ENCODE peak calls at places on chromosome 9, in five cellular contexts. Z is HCT116, L is H1, N is K562, K is HepG2. C is an unnamed sample.

GRCh38 chr9:85640425-85640824 is 101.3 kb downstream of the AGTPBP1 start:
- DNase-seq in Z (no peak), L (no peak), N (no peak), K (no peak), C (no peak)

GRCh38 chr9:78986446-78986845 is 585.3 kb upstream of the TLE4 start:
- DNase-seq in Z (no peak), L (no peak), N (no peak), K (no peak), C (no peak)

GRCh38 chr9:80320916-80321315 is 749.2 kb downstream of the TLE4 start:
- DNase-seq in Z (no peak), L (no peak), N (no peak), K (no peak), C (no peak)

GRCh38 chr9:128159073-128159783 is 837 bp upstream of the BBLN start:
- DNase-seq in Z (peak), L (no peak), N (peak), K (peak), C (peak)

GRCh38 chr9:3585616-3586015 is 59.8 kb upstream of the RFX3 start:
- DNase-seq in Z (no peak), L (no peak), N (no peak), K (no peak), C (no peak)

GRCh38 chr9:130443840-130444492 is 795 bp upstream of the ASS1 start:
- DNase-seq in Z (no peak), L (no peak), N (no peak), K (no peak), C (no peak)

GRCh38 chr9:87713278-87713989 is 12.5 kb upstream of the CTSL start:
- DNase-seq in Z (peak), L (no peak), N (peak), K (peak), C (no peak)

GRCh38 chr9:98795295-98795955 is 930 bp downstream of the ANKS6 start:
- DNase-seq in Z (no peak), L (peak), N (no peak), K (no peak), C (no peak)

GRCh38 chr9:71681708-71682268 is 86.5 kb downstream of the CEMIP2 start:
- DNase-seq in Z (peak), L (no peak), N (peak), K (no peak), C (no peak)

GRCh38 chr9:84811726-84812074 is 142.2 kb downstream of the NTRK2 start:
- DNase-seq in Z (no peak), L (no peak), N (no peak), K (no peak), C (no peak)

GRCh38 chr9:137460363-137461315 is 1.5 kb upstream of the NSMF start:
- DNase-seq in Z (no peak), L (no peak), N (no peak), K (no peak), C (no peak)

GRCh38 chr9:137311971-137312851 is 10.1 kb upstream of the NRARP start:
- DNase-seq in Z (no peak), L (no peak), N (no peak), K (no peak), C (no peak)

GRCh38 chr9:83649080-83649479 is 26.1 kb downstream of the IDNK start:
- DNase-seq in Z (peak), L (peak), N (peak), K (peak), C (no peak)

GRCh38 chr9:126128494-126129142 is 198.0 kb upstream of the MVB12B start:
- DNase-seq in Z (no peak), L (peak), N (no peak), K (no peak), C (no peak)

GRCh38 chr9:112341741-112342140 is 8.3 kb upstream of the PTBP3 start:
- DNase-seq in Z (no peak), L (no peak), N (no peak), K (peak), C (no peak)

GRCh38 chr9:98540476-98540875 is 168.3 kb downstream of the GABBR2 start:
- DNase-seq in Z (no peak), L (no peak), N (no peak), K (no peak), C (no peak)

GRCh38 chr9:17462869-17463464 is 115.9 kb upstream of the SH3GL2 start:
- DNase-seq in Z (no peak), L (no peak), N (peak), K (peak), C (no peak)

GRCh38 chr9:673264-673965 is 168.1 kb upstream of the DMRT1 start:
- DNase-seq in Z (no peak), L (no peak), N (no peak), K (peak), C (no peak)

DNA sequence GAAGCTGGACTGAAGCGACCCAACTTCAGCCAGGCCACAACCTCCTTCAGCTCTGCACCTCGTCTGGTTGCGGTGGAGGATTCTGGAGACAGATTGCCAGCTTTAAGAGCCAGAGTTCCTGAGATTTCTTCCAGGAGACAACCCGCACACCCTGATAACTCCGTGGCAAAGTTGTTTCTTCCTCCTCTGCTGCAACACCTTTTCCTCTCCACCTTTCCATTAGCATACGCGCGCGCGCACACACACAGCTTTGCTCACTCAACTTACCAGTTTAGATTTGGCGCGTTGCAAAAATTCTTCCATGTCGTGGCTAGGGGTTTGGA is 292 bp downstream of the PRUNE2 start:
- DNase-seq in Z (no peak), L (no peak), N (no peak), K (no peak), C (no peak)
- H3K4me3 ChIP-seq in Z (no peak), L (peak), N (no peak), K (no peak), C (no peak)

GRCh38 chr9:129182625-129183494 is 4.8 kb upstream of the IER5L start:
- DNase-seq in Z (no peak), L (peak), N (peak), K (peak), C (no peak)

GRCh38 chr9:129184743-129185142 is 6.7 kb upstream of the IER5L start:
- DNase-seq in Z (no peak), L (no peak), N (no peak), K (no peak), C (no peak)

GRCh38 chr9:129182122-129182521 is 4.1 kb upstream of the IER5L start:
- DNase-seq in Z (no peak), L (no peak), N (no peak), K (no peak), C (no peak)

GRCh38 chr9:129185402-129185801 is 7.3 kb upstream of the IER5L start:
- DNase-seq in Z (no peak), L (no peak), N (no peak), K (no peak), C (no peak)

DNA sequence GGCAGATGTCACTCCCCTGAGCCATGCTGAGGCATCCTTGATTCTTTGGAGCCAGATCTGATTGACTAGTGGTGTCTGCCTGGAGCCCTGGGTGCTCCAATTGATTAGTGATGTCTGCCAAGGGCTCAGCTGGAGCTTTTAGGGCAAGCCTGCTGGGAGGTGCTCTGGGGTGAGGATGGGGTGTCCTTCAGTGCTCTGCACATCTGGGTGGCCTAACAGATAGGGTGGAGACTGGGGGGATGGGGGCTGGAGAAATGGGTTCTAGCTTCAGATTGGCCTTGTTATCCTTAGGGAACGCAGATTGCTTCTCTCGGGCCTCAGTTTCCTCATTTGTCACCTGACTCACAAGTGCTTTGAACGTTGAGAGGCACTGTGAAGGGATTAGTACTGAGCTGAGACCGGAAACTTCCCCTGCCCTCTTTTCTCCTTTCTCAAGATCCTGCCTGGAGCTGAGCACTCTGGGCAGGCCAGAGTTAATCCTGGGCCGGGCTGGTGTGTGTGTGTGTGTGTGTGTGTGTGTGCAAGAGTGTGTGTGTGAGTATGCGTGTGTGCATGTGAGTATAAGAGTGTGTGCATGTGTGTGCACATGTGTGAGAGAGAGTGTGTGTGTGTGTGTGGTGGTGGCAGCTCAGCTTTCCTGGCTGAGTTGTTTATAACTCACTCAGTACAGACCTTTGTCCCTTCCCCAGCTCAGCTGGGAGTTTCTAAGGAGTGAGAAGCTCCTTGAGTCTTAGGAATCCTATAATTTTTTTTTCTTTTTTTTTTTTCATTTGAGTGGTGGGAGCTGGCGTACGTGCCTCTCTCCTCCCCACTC is 5.6 kb upstream of the IER5L start:
- DNase-seq in Z (no peak), L (no peak), N (no peak), K (no peak), C (no peak)
- TF ChIP-seq SRF in Z (no peak), L (peak), N (no peak), K (no peak), C (no peak)

GRCh38 chr9:93945400-93946337 is 9.5 kb downstream of the BARX1 start:
- DNase-seq in Z (no peak), L (no peak), N (no peak), K (no peak), C (no peak)
- H3K4me3 ChIP-seq in Z (no peak), L (peak), N (no peak), K (peak), C (no peak)

GRCh38 chr9:133691191-133691590 is 47.0 kb downstream of the SARDH start:
- DNase-seq in Z (no peak), L (no peak), N (no peak), K (no peak), C (no peak)
- TF ChIP-seq SRF in Z (no peak), L (no peak), N (no peak), K (no peak), C (no peak)

DNA sequence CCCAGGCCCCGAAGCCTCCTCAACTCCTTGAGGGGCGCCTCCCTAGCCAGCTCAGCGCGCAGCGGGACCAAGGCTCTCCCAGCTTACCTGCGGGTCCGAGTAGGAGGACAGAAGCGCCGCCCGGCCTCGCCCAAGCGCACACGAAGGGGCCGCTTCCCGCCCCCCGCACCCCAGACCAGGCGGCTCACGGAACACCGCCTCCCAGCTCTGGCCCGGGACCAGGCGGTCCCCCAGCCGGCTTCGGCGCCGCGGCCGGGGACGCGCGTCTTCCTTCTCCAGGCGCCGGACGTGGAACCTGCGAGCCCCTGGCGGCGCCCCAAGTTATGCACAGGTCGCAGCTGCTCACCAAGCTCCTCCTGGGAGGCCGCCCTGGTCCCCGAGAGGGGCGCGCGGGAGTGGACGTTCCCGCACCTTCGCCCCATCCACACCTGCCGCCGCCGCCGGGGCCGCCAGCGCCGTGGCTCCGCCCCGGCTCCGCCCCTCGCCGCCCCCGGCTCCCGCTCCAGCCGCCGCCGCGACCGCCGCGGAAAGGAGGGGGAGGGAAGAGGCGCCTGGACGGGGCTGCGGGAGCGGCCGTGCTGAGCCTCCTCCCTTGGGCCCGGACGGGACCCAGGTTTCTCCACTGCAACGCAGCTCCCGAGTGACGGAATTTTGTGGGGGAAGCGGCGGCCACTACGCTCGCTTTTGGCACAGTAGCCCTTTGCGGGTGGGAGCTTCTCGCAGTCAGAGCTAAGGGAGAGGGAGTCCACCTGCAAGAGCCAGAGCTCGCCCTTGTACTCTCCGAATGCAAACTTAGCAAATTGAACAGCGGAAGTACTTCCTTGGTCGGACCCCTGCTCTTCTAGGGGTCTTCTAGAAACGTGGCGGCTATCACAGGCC is 77.5 kb upstream of the IFNE start:
- DNase-seq in Z (no peak), L (peak), N (no peak), K (no peak), C (no peak)
- H3K4me3 ChIP-seq in Z (peak), L (peak), N (no peak), K (peak), C (peak)

GRCh38 chr9:77605449-77606220 is 42.5 kb downstream of the GNA14 start:
- DNase-seq in Z (no peak), L (no peak), N (no peak), K (no peak), C (no peak)

GRCh38 chr9:77604316-77604715 is 43.8 kb downstream of the GNA14 start:
- DNase-seq in Z (no peak), L (no peak), N (no peak), K (no peak), C (no peak)

GRCh38 chr9:77601476-77602056 is 46.6 kb downstream of the GNA14 start:
- DNase-seq in Z (no peak), L (no peak), N (no peak), K (no peak), C (no peak)

GRCh38 chr9:77600810-77601209 is 47.3 kb downstream of the GNA14 start:
- DNase-seq in Z (no peak), L (no peak), N (peak), K (no peak), C (no peak)

DNA sequence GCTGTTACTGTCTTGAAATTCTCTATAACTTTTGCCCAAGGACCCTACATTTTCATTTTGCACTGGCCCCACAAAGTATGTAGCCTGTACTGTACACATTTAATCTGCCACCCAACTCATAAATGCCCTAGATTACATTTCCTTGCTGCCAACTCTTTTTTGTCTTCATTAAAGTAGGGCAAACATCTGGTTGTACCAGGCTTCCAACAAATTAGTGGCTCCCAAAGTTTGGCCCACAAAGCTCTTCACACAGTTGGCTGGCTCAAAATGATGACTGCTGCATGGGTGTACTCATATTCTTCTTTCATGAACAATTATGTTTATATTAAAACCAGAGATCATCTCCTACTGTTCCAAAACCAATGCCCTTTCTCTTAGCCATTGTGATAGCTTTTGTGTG is 45.3 kb downstream of the GNA14 start:
- DNase-seq in Z (no peak), L (no peak), N (no peak), K (no peak), C (no peak)
- TF ChIP-seq SRF in Z (no peak), L (no peak), N (no peak), K (no peak), C (no peak)

GRCh38 chr9:93098236-93098946 is 2.4 kb downstream of the CARD19 start:
- DNase-seq in Z (peak), L (no peak), N (peak), K (peak), C (no peak)
- H3K4me3 ChIP-seq in Z (peak), L (no peak), N (no peak), K (peak), C (peak)

GRCh38 chr9:129321511-129322021 is 143.5 kb upstream of the IER5L start:
- DNase-seq in Z (no peak), L (no peak), N (no peak), K (no peak), C (no peak)

GRCh38 chr9:129319938-129320481 is 141.9 kb upstream of the IER5L start:
- DNase-seq in Z (no peak), L (no peak), N (no peak), K (no peak), C (no peak)

GRCh38 chr9:129322022-129322621 is 144.1 kb upstream of the IER5L start:
- DNase-seq in Z (no peak), L (no peak), N (no peak), K (no peak), C (no peak)

GRCh38 chr9:129319076-129319937 is 141.2 kb upstream of the IER5L start:
- DNase-seq in Z (no peak), L (no peak), N (no peak), K (no peak), C (no peak)

GRCh38 chr9:129320575-129321311 is 142.7 kb upstream of the IER5L start:
- DNase-seq in Z (no peak), L (peak), N (peak), K (peak), C (peak)
- TF ChIP-seq SRF in Z (no peak), L (no peak), N (no peak), K (no peak), C (no peak)